ENCODE peak calls at places on chromosomes 6 and 20, in four cellular contexts. M is osteoblast, X is endothelial cell of umbilical vein, L is psoas muscle. P is an unnamed sample.

GRCh38 chr6:235763-236360 is 56.4 kb upstream of the DUSP22 start:
- DNase-seq in M (peak; percentile 36), X (no peak), L (no peak), P (no peak)

GRCh38 chr20:753897-754635 is 14.2 kb downstream of the SLC52A3 start:
- DNase-seq in M (no peak), X (no peak), L (no peak), P (no peak)

GRCh38 chr20:50645253-50646068 is 45.9 kb downstream of the RIPOR3 start:
- DNase-seq in M (peak; percentile 96), X (peak; percentile 55), L (peak; percentile 89), P (peak; percentile 55)

GRCh38 chr20:5780233-5781217 is 30.3 kb downstream of the SHLD1 start:
- DNase-seq in M (no peak), X (no peak), L (no peak), P (no peak)

GRCh38 chr6:79269877-79270276 is 35.4 kb upstream of the HMGN3 start:
- DNase-seq in M (peak; percentile 39), X (peak; percentile 71), L (no peak), P (no peak)

GRCh38 chr6:104795363-104795762 is 64.4 kb downstream of the HACE1 start:
- DNase-seq in M (peak; percentile 3), X (no peak), L (no peak), P (no peak)

GRCh38 chr6:112117554-112117953 is 30.2 kb downstream of the FAM229B start:
- DNase-seq in M (peak; percentile 27), X (peak; percentile 38), L (no peak), P (no peak)

GRCh38 chr6:24078200-24078599 is 47.8 kb upstream of the NRSN1 start:
- DNase-seq in M (peak; percentile 39), X (no peak), L (no peak), P (no peak)

GRCh38 chr6:26043389-26044139 is 43.7 kb upstream of the HFE start:
- DNase-seq in M (peak; percentile 87), X (peak; percentile 96), L (peak; percentile 68), P (peak; percentile 29)

GRCh38 chr20:10349118-10349517 is 84.9 kb downstream of the MKKS start:
- DNase-seq in M (no peak), X (no peak), L (no peak), P (no peak)

GRCh38 chr20:5557123-5557522 is 193.1 kb upstream of the SHLD1 start:
- DNase-seq in M (peak; percentile 32), X (peak; percentile 63), L (peak; percentile 64), P (no peak)

GRCh38 chr6:149203509-149203908 is 114.0 kb upstream of the TAB2 start:
- DNase-seq in M (no peak), X (no peak), L (no peak), P (no peak)

GRCh38 chr6:43093361-43094289 is 17.5 kb downstream of the PTK7 start:
- DNase-seq in M (peak; percentile 30), X (peak; percentile 57), L (peak; percentile 64), P (no peak)

GRCh38 chr6:18493421-18493891 is 106.3 kb downstream of the RNF144B start:
- DNase-seq in M (no peak), X (no peak), L (no peak), P (no peak)

GRCh38 chr6:113734886-113735481 is 122.2 kb upstream of the MARCKS start:
- DNase-seq in M (no peak), X (peak; percentile 16), L (no peak), P (no peak)

GRCh38 chr6:90284236-90284744 is 12.4 kb downstream of the BACH2 start:
- DNase-seq in M (peak; percentile 89), X (peak; percentile 90), L (no peak), P (no peak)

GRCh38 chr6:64712606-64713005 is 994.4 kb downstream of the EYS start:
- DNase-seq in M (no peak), X (no peak), L (no peak), P (no peak)

GRCh38 chr20:16761305-16761829 is 13.2 kb downstream of the OTOR start:
- DNase-seq in M (peak; percentile 87), X (peak; percentile 65), L (no peak), P (no peak)

GRCh38 chr6:170265655-170266054 is 25.2 kb downstream of the DLL1 start:
- DNase-seq in M (no peak), X (no peak), L (peak; percentile 90), P (peak; percentile 95)

GRCh38 chr6:131362070-131362469 is 211.0 kb upstream of the ARG1 start:
- DNase-seq in M (no peak), X (no peak), L (no peak), P (no peak)

GRCh38 chr6:82959385-82959941 is 106.2 kb downstream of the UBE3D start:
- DNase-seq in M (peak; percentile 45), X (no peak), L (no peak), P (no peak)
- H3K27ac ChIP-seq in M (no peak overlapping the region), X (no peak overlapping the region), L (no peak overlapping the region), P (no peak overlapping the region)

GRCh38 chr6:127462391-127462790 is 3.2 kb upstream of the KIAA0408 start:
- DNase-seq in M (no peak), X (no peak), L (no peak), P (no peak)
- TF ChIP-seq CTCF in M (peak; percentile 6), X (no peak), L (peak; percentile 26), P (no peak)

GRCh38 chr6:69232506-69233194 is 564.2 kb downstream of the LMBRD1 start:
- DNase-seq in M (peak; percentile 75), X (peak; percentile 15), L (peak; percentile 71), P (peak; percentile 71)

GRCh38 chr6:69231983-69232382 is 564.8 kb downstream of the LMBRD1 start:
- DNase-seq in M (no peak), X (no peak), L (no peak), P (no peak)

DNA sequence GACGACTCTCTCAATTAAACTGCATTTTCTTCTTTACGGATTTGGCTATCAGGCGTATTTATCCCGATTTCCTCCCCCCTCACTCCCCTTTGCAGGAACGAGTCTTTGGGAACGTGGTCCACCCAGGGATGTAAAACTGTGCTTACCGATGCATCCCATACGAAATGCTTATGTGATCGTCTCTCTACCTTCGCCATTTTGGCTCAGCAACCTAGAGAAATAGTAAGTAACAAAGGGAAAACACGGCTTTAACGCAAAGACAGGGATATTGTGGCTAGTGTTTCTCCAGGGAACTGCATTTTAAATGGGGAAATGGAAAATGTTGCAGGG is 563.6 kb downstream of the LMBRD1 start:
- DNase-seq in M (no peak), X (no peak), L (no peak), P (no peak)
- H3K27me3 ChIP-seq in M (no peaks in the 10 kb centered on the region), X (no peaks in the 10 kb centered on the region), L (no peaks in the 10 kb centered on the region), P (no peaks in the 10 kb centered on the region)

GRCh38 chr6:3745566-3746118 is 5.9 kb downstream of the PXDC1 start:
- DNase-seq in M (peak; percentile 62), X (no peak), L (no peak), P (no peak)

GRCh38 chr6:3748208-3748701 is 3.3 kb downstream of the PXDC1 start:
- DNase-seq in M (peak; percentile 100), X (peak; percentile 84), L (peak; percentile 89), P (peak; percentile 73)

GRCh38 chr6:3746696-3747095 is 4.8 kb downstream of the PXDC1 start:
- DNase-seq in M (peak; percentile 78), X (no peak), L (no peak), P (no peak)

GRCh38 chr6:3746119-3746691 is 5.3 kb downstream of the PXDC1 start:
- DNase-seq in M (peak; percentile 58), X (no peak), L (peak; percentile 77), P (no peak)

GRCh38 chr6:3747100-3747737 is 4.3 kb downstream of the PXDC1 start:
- DNase-seq in M (peak; percentile 34), X (no peak), L (no peak), P (no peak)
- H3K27ac ChIP-seq in M (peak overlapping the region; percentile 90), X (peak overlapping the region; percentile 99), L (peak overlapping the region; percentile 91), P (peak overlapping the region; percentile 99)

GRCh38 chr20:45857114-45857835 is at the start of the genes ACOT8 and ZSWIM3:
- DNase-seq in M (peak; percentile 100), X (peak; percentile 99), L (peak; percentile 93), P (peak; percentile 86)
- TF ChIP-seq CTCF in M (no peak), X (no peak), L (no peak), P (no peak)

DNA sequence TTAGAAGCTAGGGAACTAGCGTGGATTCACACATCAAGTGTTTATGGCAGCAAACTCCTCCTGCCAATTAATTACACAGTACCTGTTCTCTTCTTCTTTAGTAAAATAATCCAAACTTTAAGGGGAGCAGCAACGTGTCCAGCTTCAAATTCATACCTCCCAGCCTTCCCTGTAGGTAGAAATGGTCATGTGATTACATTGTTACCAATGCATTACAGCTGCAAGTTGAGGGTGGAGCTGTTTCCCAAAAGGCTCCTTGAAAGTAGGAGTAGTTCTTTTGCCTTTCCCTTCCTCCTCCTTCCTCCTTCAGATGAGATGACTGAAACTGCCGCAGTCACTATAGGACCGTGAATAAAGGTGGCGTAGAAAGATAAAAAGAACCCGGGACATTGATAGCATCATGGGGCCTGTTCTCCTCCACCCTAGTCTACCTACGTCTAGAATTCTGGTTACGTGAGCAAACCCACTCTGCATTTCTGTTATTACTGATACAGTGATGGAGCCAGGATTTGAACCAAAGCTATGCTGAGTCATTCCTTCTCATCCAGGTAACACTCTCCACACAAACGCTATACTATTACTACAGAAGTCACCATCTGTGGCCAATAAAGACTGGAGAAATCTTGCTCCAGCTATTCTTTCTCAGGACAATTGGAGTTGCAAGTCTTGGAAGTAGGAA is 18.2 kb downstream of the LINC00237 start:
- DNase-seq in M (no peak), X (no peak), L (no peak), P (no peak)
- H3K27me3 ChIP-seq in M (peaks cover 12% of the 10 kb centered on the region), X (peaks cover 36% of the 10 kb centered on the region), L (peaks cover 25% of the 10 kb centered on the region), P (no peaks in the 10 kb centered on the region)

GRCh38 chr6:46468611-46469010 is 22.6 kb downstream of the RCAN2 start:
- DNase-seq in M (no peak), X (no peak), L (no peak), P (no peak)

GRCh38 chr6:46466570-46466969 is 24.7 kb downstream of the RCAN2 start:
- DNase-seq in M (no peak), X (no peak), L (no peak), P (no peak)

GRCh38 chr6:46465294-46466165 is 25.7 kb downstream of the RCAN2 start:
- DNase-seq in M (no peak), X (no peak), L (no peak), P (no peak)

GRCh38 chr6:46472243-46472642 is 19.0 kb downstream of the RCAN2 start:
- DNase-seq in M (no peak), X (no peak), L (no peak), P (no peak)

GRCh38 chr6:46469021-46469420 is 22.2 kb downstream of the RCAN2 start:
- DNase-seq in M (no peak), X (no peak), L (no peak), P (no peak)
- H3K27ac ChIP-seq in M (no peak overlapping the region), X (no peak overlapping the region), L (peak overlapping the region; percentile 54), P (no peak overlapping the region)

P was measured in right lobe of liver.